ENCODE peak calls at places on chromosomes 4 and X, in ten cellular contexts. A is mesenteric fat pad, Y is SHP77, T is NT2/D1, K is pons, C is NCI-H1092 treated with DMSO at 0.1 percent for 48 hours, D is NCI-H1105 treated with DMSO at 0.1 percent for 48 hours, E is globus pallidus, X is GF-D8, N is astrocyte of the cerebellum. R is an unnamed sample.

GRCh38 chrX:154018518-154019060 is 1.1 kb downstream of the IRAK1 start:
- DNase-seq in A (no peak), K (no peak), D (no peak), X (no peak), N (no peak), T (no peak), C (no peak), E (no peak), Y (no peak), R (peak; percentile 37)

GRCh38 chr4:110527156-110527555 is 51.2 kb downstream of the ENPEP start:
- DNase-seq in A (no peak), N (no peak), C (no peak), X (no peak), Y (no peak), K (no peak), E (no peak), T (no peak), D (no peak), R (no peak)

GRCh38 chr4:20883231-20883630 is 183.0 kb downstream of the PACRGL start:
- DNase-seq in T (no peak), C (no peak), D (no peak), A (no peak), Y (no peak), K (no peak), E (no peak), X (no peak), N (no peak), R (no peak)

GRCh38 chr4:97252615-97253154 is 890.6 kb downstream of the STPG2 start:
- DNase-seq in Y (no peak), N (peak; percentile 11), E (no peak), T (no peak), X (no peak), D (no peak), A (no peak), C (no peak), K (no peak), R (no peak)

GRCh38 chr4:109434007-109434792 is 585 bp downstream of the SEC24B start:
- DNase-seq in A (peak; percentile 90), X (no peak), T (no peak), Y (no peak), D (no peak), C (peak; percentile 26), N (no peak), E (peak; percentile 41), K (peak; percentile 47), R (peak; percentile 81)

GRCh38 chr4:6425911-6426310 is 46.5 kb downstream of the PPP2R2C start:
- DNase-seq in N (no peak), K (no peak), X (no peak), D (no peak), T (no peak), A (no peak), Y (no peak), E (no peak), C (no peak), R (no peak)

GRCh38 chrX:153873282-153874090 is 12.5 kb downstream of the L1CAM start:
- DNase-seq in E (no peak), T (peak; percentile 27), X (no peak), A (no peak), K (no peak), N (no peak), C (no peak), Y (no peak), D (no peak), R (no peak)

GRCh38 chrX:13598877-13599276 is 29.5 kb downstream of the EGFL6 start:
- DNase-seq in N (no peak), X (no peak), C (no peak), A (no peak), D (no peak), T (no peak), E (no peak), Y (peak; percentile 1), K (no peak), R (peak; percentile 10)

GRCh38 chrX:20742106-20742505 is 475.4 kb upstream of the RPS6KA3 start:
- DNase-seq in K (peak; percentile 2), E (peak; percentile 8), X (no peak), N (no peak), T (no peak), C (peak; percentile 96), D (peak; percentile 74), Y (no peak), A (no peak), R (no peak)

GRCh38 chr4:40924096-40924792 is 174.5 kb downstream of the NSUN7 start:
- DNase-seq in D (no peak), T (no peak), K (no peak), A (no peak), X (no peak), E (peak; percentile 31), Y (peak; percentile 14), C (peak; percentile 61), N (peak; percentile 16), R (peak; percentile 64)

GRCh38 chr4:155079866-155080265 is 128.6 kb upstream of the NPY2R start:
- DNase-seq in T (no peak), Y (no peak), A (no peak), D (no peak), X (no peak), E (peak; percentile 5), N (peak; percentile 24), K (no peak), C (no peak), R (no peak)

GRCh38 chr4:17812801-17813200 is 2.0 kb downstream of the NCAPG start:
- DNase-seq in A (no peak), E (no peak), N (no peak), X (no peak), D (no peak), Y (no peak), C (no peak), K (no peak), T (no peak), R (peak; percentile 16)

GRCh38 chr4:88054909-88055308 is 47.5 kb downstream of the PKD2 start:
- DNase-seq in E (peak; percentile 11), A (no peak), T (peak; percentile 13), C (peak; percentile 1), K (peak; percentile 37), X (no peak), Y (peak; percentile 24), D (no peak), N (no peak), R (peak; percentile 65)

GRCh38 chr4:78749972-78750727 is 26.0 kb upstream of the BMP2K start:
- DNase-seq in N (no peak), Y (no peak), D (no peak), A (no peak), K (peak; percentile 62), E (peak; percentile 35), X (peak; percentile 63), T (no peak), C (no peak), R (no peak)

GRCh38 chrX:2820131-2820771 is 8.5 kb upstream of the GYG2 start:
- DNase-seq in X (no peak), C (no peak), T (no peak), N (no peak), Y (no peak), E (no peak), D (no peak), A (no peak), K (no peak), R (no peak)

GRCh38 chr4:7637139-7637538 is 202.4 kb upstream of the PSAPL1 start:
- DNase-seq in A (no peak), D (no peak), Y (no peak), C (no peak), X (no peak), T (no peak), N (no peak), K (no peak), E (no peak), R (no peak)

GRCh38 chr4:8904666-8905065 is 33.0 kb upstream of the HMX1 start:
- DNase-seq in A (no peak), K (no peak), C (no peak), X (no peak), Y (no peak), T (no peak), N (no peak), D (no peak), E (no peak), R (no peak)

GRCh38 chr4:114385195-114385985 is 213.2 kb upstream of the UGT8 start:
- DNase-seq in T (no peak), C (no peak), K (no peak), N (no peak), D (no peak), E (no peak), A (no peak), X (no peak), Y (no peak), R (no peak)

GRCh38 chr4:158051401-158052235 is 121.2 kb downstream of the GASK1B start:
- DNase-seq in C (no peak), A (no peak), E (no peak), D (no peak), X (no peak), T (no peak), N (peak; percentile 75), K (no peak), Y (no peak), R (no peak)

GRCh38 chr4:25425361-25425760 is 48.3 kb downstream of the ANAPC4 start:
- DNase-seq in A (no peak), K (no peak), Y (no peak), C (no peak), X (no peak), E (no peak), T (no peak), D (no peak), N (peak; percentile 37), R (no peak)

GRCh38 chr4:8746523-8747466 is 124.8 kb downstream of the HMX1 start:
- DNase-seq in N (no peak), A (no peak), X (no peak), C (no peak), E (no peak), T (no peak), Y (no peak), K (no peak), D (no peak), R (no peak)

GRCh38 chrX:17432158-17432557 is 57.2 kb downstream of the NHS start:
- DNase-seq in E (no peak), T (no peak), A (no peak), X (no peak), K (no peak), N (no peak), C (no peak), Y (no peak), D (no peak), R (no peak)

GRCh38 chrX:40772290-40772689 is 36.9 kb upstream of the MED14 start:
- DNase-seq in Y (no peak), A (no peak), E (no peak), X (no peak), D (no peak), N (no peak), K (no peak), T (no peak), C (no peak), R (no peak)

GRCh38 chr4:149914521-149915115 is 99.0 kb upstream of the IQCM start:
- DNase-seq in C (peak; percentile 31), Y (peak; percentile 60), X (no peak), N (peak; percentile 35), K (peak; percentile 17), E (peak; percentile 11), D (peak; percentile 37), A (no peak), T (peak; percentile 36), R (peak; percentile 57)

GRCh38 chr4:47704693-47705325 is 133.1 kb downstream of the CORIN start:
- DNase-seq in K (peak; percentile 26), E (no peak), C (peak; percentile 83), D (peak; percentile 58), T (peak; percentile 36), X (no peak), N (no peak), Y (peak; percentile 61), A (no peak), R (peak; percentile 42)